ENCODE peak calls at places on chromosome 9, in seven cellular contexts. D is spleen; C is sigmoid colon; S is CD8-positive, alpha-beta T cell; O is transverse colon; B is heart left ventricle; Q is cardiac muscle cell. Y is an unnamed sample. For H3K4me1, the result is how much of the 10 kb centered on the place peaks cover.

GRCh38 chr9:124220551-124221451 is 36.9 kb upstream of the NEK6 start:
- DNase-seq in D (peak), C (peak), S (no peak), O (peak), B (no peak), Q (peak), Y (no peak)

GRCh38 chr9:6247266-6247665 is 31.7 kb downstream of the IL33 start:
- DNase-seq in D (no peak), C (no peak), S (no peak), O (no peak), B (no peak), Q (peak), Y (no peak)

GRCh38 chr9:100125913-100126312 is 26.9 kb downstream of the INVS start:
- DNase-seq in D (no peak), C (no peak), S (no peak), O (no peak), B (no peak), Q (no peak), Y (no peak)

GRCh38 chr9:135020481-135021392 is 66.7 kb upstream of the OLFM1 start:
- DNase-seq in D (no peak), C (no peak), S (no peak), O (no peak), B (no peak), Q (no peak), Y (no peak)

GRCh38 chr9:7935666-7936065 is 136.1 kb upstream of the DMAC1 start:
- DNase-seq in D (no peak), C (no peak), S (no peak), O (no peak), B (no peak), Q (no peak), Y (no peak)

GRCh38 chr9:68508547-68508946 is 32.1 kb downstream of the TMEM252 start:
- DNase-seq in D (no peak), C (no peak), S (no peak), O (no peak), B (no peak), Q (no peak), Y (no peak)

GRCh38 chr9:123445116-123445515 is 89.1 kb downstream of the CRB2 start:
- DNase-seq in D (peak), C (no peak), S (no peak), O (no peak), B (no peak), Q (no peak), Y (peak)

GRCh38 chr9:89418882-89419641 is 78.9 kb downstream of the SEMA4D start:
- DNase-seq in D (peak), C (no peak), S (peak), O (peak), B (no peak), Q (no peak), Y (no peak)

GRCh38 chr9:6545017-6545691 is 100.4 kb downstream of the GLDC start:
- DNase-seq in D (no peak), C (no peak), S (no peak), O (no peak), B (no peak), Q (no peak), Y (no peak)

GRCh38 chr9:123834907-123835562 is 94.9 kb downstream of the DENND1A start:
- DNase-seq in D (no peak), C (no peak), S (no peak), O (no peak), B (no peak), Q (peak), Y (no peak)

GRCh38 chr9:125933056-125933455 is 185.9 kb downstream of the PBX3 start:
- DNase-seq in D (no peak), C (no peak), S (no peak), O (no peak), B (no peak), Q (no peak), Y (no peak)

GRCh38 chr9:113011911-113012381 is at the start of gene ZNF883:
- DNase-seq in D (peak), C (peak), S (peak), O (peak), B (peak), Q (peak), Y (no peak)

GRCh38 chr9:119343161-119343720 is 26.0 kb downstream of the BRINP1 start:
- DNase-seq in D (no peak), C (no peak), S (no peak), O (no peak), B (no peak), Q (no peak), Y (no peak)

GRCh38 chr9:96413312-96414221 is 4.6 kb downstream of the ZNF367 start:
- DNase-seq in D (no peak), C (no peak), S (no peak), O (peak), B (no peak), Q (no peak), Y (no peak)

GRCh38 chr9:129305246-129305645 is 127.2 kb upstream of the IER5L start:
- DNase-seq in D (peak), C (peak), S (no peak), O (no peak), B (no peak), Q (no peak), Y (no peak)

GRCh38 chr9:37729499-37729898 is 24.1 kb upstream of the TRMT10B start:
- DNase-seq in D (no peak), C (no peak), S (no peak), O (no peak), B (no peak), Q (no peak), Y (no peak)

GRCh38 chr9:101486693-101487442 is 46.8 kb upstream of the RNF20 start:
- DNase-seq in D (peak), C (peak), S (no peak), O (peak), B (peak), Q (peak), Y (no peak)

GRCh38 chr9:109451311-109452025 is 46.6 kb downstream of the PTPN3 start:
- DNase-seq in D (no peak), C (no peak), S (no peak), O (no peak), B (no peak), Q (no peak), Y (no peak)

GRCh38 chr9:82993856-82994605 is 68.9 kb downstream of the RASEF start:
- DNase-seq in D (no peak), C (no peak), S (no peak), O (no peak), B (no peak), Q (no peak), Y (no peak)

GRCh38 chr9:124355941-124356744 is 59.1 kb downstream of the PSMB7 start:
- DNase-seq in D (no peak), C (no peak), S (no peak), O (no peak), B (no peak), Q (no peak), Y (peak)

GRCh38 chr9:134136117-134136996 is 475 bp downstream of the WDR5 start:
- DNase-seq in D (no peak), C (no peak), S (no peak), O (peak), B (no peak), Q (peak), Y (no peak)

GRCh38 chr9:134371731-134372130 is 45.5 kb downstream of the RXRA start:
- DNase-seq in D (peak), C (peak), S (no peak), O (peak), B (peak), Q (peak), Y (peak)

GRCh38 chr9:87711857-87712800 is 13.8 kb upstream of the CTSL start:
- DNase-seq in D (no peak), C (no peak), S (no peak), O (no peak), B (no peak), Q (peak), Y (peak)

GRCh38 chr9:87708989-87709706 is 16.8 kb upstream of the CTSL start:
- DNase-seq in D (no peak), C (no peak), S (no peak), O (no peak), B (no peak), Q (no peak), Y (no peak)

GRCh38 chr9:87707805-87708500 is 18.0 kb upstream of the CTSL start:
- DNase-seq in D (no peak), C (no peak), S (no peak), O (no peak), B (no peak), Q (no peak), Y (no peak)

GRCh38 chr9:87712801-87713277 is 13.1 kb upstream of the CTSL start:
- DNase-seq in D (no peak), C (no peak), S (no peak), O (no peak), B (no peak), Q (no peak), Y (no peak)

GRCh38 chr9:87710448-87710847 is 15.5 kb upstream of the CTSL start:
- DNase-seq in D (no peak), C (no peak), S (no peak), O (no peak), B (no peak), Q (no peak), Y (no peak)
- H3K4me1 ChIP-seq in D (under half), C (under half), S (under half), O (under half), B (under half), Q (under half), Y (under half)

GRCh38 chr9:35718726-35719511 is 13.1 kb downstream of the TLN1 start:
- DNase-seq in D (peak), C (peak), S (no peak), O (no peak), B (no peak), Q (no peak), Y (no peak)
- H3K27ac ChIP-seq in D (peak), C (no peak), S (no peak), O (no peak), B (no peak), Q (no peak), Y (peak)

GRCh38 chr9:95315108-95315746 is 2.3 kb downstream of the FANCC start:
- DNase-seq in D (no peak), C (no peak), S (no peak), O (no peak), B (no peak), Q (no peak), Y (no peak)

GRCh38 chr9:95316274-95316673 is 1.2 kb downstream of the FANCC start:
- DNase-seq in D (no peak), C (no peak), S (no peak), O (no peak), B (no peak), Q (no peak), Y (no peak)

GRCh38 chr9:95317893-95318211 is 343 bp upstream of the FANCC start:
- DNase-seq in D (no peak), C (no peak), S (no peak), O (no peak), B (no peak), Q (no peak), Y (no peak)

GRCh38 chr9:95317119-95317892 is at the start of gene FANCC:
- DNase-seq in D (peak), C (peak), S (peak), O (peak), B (peak), Q (peak), Y (peak)

GRCh38 chr9:95316794-95317118 is 753 bp downstream of the FANCC start:
- DNase-seq in D (peak), C (peak), S (peak), O (peak), B (peak), Q (peak), Y (no peak)
- TF ChIP-seq CTCF in D (no peak), C (no peak), S (no peak), O (peak), B (no peak), Q (peak), Y (no peak)

GRCh38 chr9:131530930-131531832 is at the start of gene UCK1:
- DNase-seq in D (peak), C (peak), S (peak), O (peak), B (peak), Q (peak), Y (peak)
- H3K4me1 ChIP-seq in D (under half), C (under half), S (under half), O (under half), B (under half), Q (under half), Y (under half)

DNA sequence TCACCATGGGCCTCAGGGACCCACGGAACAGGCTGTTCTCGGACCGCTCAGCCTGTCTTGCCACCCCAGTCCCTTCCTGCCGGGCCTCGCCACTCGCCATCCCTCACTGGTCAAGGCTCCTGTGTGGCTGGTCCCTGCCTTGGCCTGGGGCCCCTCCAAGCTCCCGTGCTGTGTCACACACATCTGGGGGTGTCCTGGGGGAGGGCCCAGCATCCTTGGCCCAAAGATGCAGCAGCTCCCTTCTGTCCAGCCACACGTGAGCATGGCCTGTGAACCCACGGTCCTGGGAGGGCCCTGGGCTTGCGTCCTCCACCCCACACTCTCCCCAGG is 425 bp upstream of the EGFL7 start:
- DNase-seq in D (no peak), C (no peak), S (no peak), O (no peak), B (no peak), Q (no peak), Y (no peak)
- H3K27ac ChIP-seq in D (peak), C (peak), S (no peak), O (peak), B (peak), Q (no peak), Y (no peak)

DNA sequence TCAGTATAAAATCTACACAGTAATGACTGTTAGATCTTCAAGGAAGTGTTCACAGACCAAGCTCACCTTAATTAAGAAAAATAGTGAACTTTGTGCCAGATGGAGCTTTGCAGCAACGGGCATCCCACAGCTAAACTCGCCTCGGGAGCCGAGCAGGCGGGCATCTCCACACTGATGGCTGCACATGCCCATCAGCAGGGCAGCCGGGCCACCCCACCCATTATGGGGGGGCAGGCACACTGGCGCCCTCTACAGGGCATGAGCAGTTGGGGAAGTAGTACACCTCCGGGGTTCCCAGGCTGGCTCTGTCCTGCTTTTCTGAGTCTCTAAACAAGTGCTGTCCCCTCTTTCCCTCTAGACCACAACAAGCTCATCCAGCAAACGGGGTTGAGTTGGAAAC is 21.6 kb downstream of the ANKS6 start:
- DNase-seq in D (no peak), C (no peak), S (no peak), O (no peak), B (no peak), Q (peak), Y (peak)
- TF ChIP-seq CTCF in D (peak), C (no peak), S (peak), O (peak), B (no peak), Q (peak), Y (no peak)

DNA sequence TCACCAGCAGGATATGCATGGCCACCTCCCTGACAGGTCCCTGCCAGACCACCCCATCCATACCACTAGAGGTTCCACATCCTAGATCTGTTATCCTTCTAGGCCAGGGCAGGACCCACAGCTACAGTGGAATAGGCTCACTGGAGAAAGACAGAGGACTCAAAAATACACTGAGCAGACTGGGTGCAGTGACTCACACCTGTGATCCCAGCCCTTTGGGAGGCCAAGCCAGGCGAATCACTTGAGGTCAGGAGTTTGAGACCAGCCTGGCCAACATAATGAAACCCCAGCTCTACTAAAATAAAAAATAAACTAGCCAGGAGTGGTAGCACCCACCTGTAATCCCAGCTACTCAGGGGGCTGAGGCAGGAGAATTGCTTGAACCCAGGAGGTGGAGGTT is 56.5 kb upstream of the TESK1 start:
- DNase-seq in D (no peak), C (no peak), S (no peak), O (no peak), B (no peak), Q (no peak), Y (peak)
- H3K4me1 ChIP-seq in D (under half), C (under half), S (under half), O (under half), B (under half), Q (under half), Y (under half)

DNA sequence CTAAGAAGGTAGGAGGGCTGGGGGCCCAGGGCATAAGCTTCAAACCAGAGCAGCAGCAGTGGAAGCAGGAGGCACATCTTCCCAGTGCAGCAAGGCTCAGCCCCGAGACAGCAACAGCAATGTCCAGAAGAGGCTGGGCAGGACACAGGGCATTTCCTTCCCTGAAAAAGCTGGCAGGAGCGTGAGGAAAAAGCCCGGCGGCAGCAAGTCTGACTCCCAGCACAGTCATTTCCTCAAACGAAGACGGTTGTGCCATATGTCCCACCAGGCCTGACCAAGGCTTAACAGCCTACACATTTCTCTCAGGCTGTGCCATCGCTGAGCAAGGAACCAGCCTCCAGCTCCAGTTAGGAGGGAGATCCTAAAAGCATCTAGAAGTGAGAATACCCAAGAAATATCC is 74.5 kb downstream of the APTX start:
- DNase-seq in D (no peak), C (no peak), S (no peak), O (no peak), B (no peak), Q (no peak), Y (no peak)
- H3K27ac ChIP-seq in D (no peak), C (no peak), S (no peak), O (no peak), B (no peak), Q (no peak), Y (no peak)

GRCh38 chr9:92141144-92142129 is 26.2 kb upstream of the SPTLC1 start:
- DNase-seq in D (no peak), C (peak), S (no peak), O (no peak), B (no peak), Q (peak), Y (no peak)
- TF ChIP-seq CTCF in D (no peak), C (no peak), S (no peak), O (no peak), B (peak), Q (no peak), Y (peak)

GRCh38 chr9:132181796-132182521 is 20.1 kb downstream of the NTNG2 start:
- DNase-seq in D (no peak), C (no peak), S (no peak), O (no peak), B (peak), Q (peak), Y (no peak)
- H3K4me1 ChIP-seq in D (under half), C (under half), S (under half), O (under half), B (under half), Q (under half), Y (under half)

Y was measured in ascending aorta.